ENCODE peak calls at places on chromosome 19, in four cellular contexts. One of them, this sample, is unnamed.

GRCh38 chr19:18349524-18350128 is 9.2 kb downstream of the PGPEP1 start:
- DNase-seq in fibroblast of lung: peak
- DNase-seq in fibroblast of the aortic adventitia: peak
- DNase-seq in astrocyte of the spinal cord: peak
- DNase-seq in this sample: peak

GRCh38 chr19:38733493-38734175 is 10.6 kb downstream of the CAPN12 start:
- DNase-seq in fibroblast of lung: no peak
- DNase-seq in fibroblast of the aortic adventitia: no peak
- DNase-seq in astrocyte of the spinal cord: no peak
- DNase-seq in this sample: no peak

GRCh38 chr19:50261446-50261970 is 58.1 kb downstream of the MYH14 start:
- DNase-seq in fibroblast of lung: no peak
- DNase-seq in fibroblast of the aortic adventitia: no peak
- DNase-seq in astrocyte of the spinal cord: no peak
- DNase-seq in this sample: no peak

GRCh38 chr19:46787331-46788100 is 878 bp downstream of the SLC1A5 start:
- DNase-seq in fibroblast of lung: peak
- DNase-seq in fibroblast of the aortic adventitia: peak
- DNase-seq in astrocyte of the spinal cord: peak
- DNase-seq in this sample: peak

GRCh38 chr19:3479819-3480215 is 508 bp downstream of the SMIM24 start:
- DNase-seq in fibroblast of lung: no peak
- DNase-seq in fibroblast of the aortic adventitia: no peak
- DNase-seq in astrocyte of the spinal cord: no peak
- DNase-seq in this sample: peak

GRCh38 chr19:1591421-1592022 is 1.1 kb downstream of the MBD3 start:
- DNase-seq in fibroblast of lung: no peak
- DNase-seq in fibroblast of the aortic adventitia: no peak
- DNase-seq in astrocyte of the spinal cord: no peak
- DNase-seq in this sample: peak

GRCh38 chr19:16435238-16435911 is 36.4 kb downstream of the EPS15L1 start:
- DNase-seq in fibroblast of lung: peak
- DNase-seq in fibroblast of the aortic adventitia: peak
- DNase-seq in astrocyte of the spinal cord: peak
- DNase-seq in this sample: no peak

GRCh38 chr19:2615782-2616181 is 86.7 kb downstream of the GNG7 start:
- DNase-seq in fibroblast of lung: no peak
- DNase-seq in fibroblast of the aortic adventitia: no peak
- DNase-seq in astrocyte of the spinal cord: no peak
- DNase-seq in this sample: no peak

GRCh38 chr19:51246153-51246552 is 4.7 kb upstream of the SIGLECL1 start:
- DNase-seq in fibroblast of lung: no peak
- DNase-seq in fibroblast of the aortic adventitia: no peak
- DNase-seq in astrocyte of the spinal cord: no peak
- DNase-seq in this sample: no peak

GRCh38 chr19:6516018-6516658 is 14.0 kb upstream of the TUBB4A start:
- DNase-seq in fibroblast of lung: peak
- DNase-seq in fibroblast of the aortic adventitia: peak
- DNase-seq in astrocyte of the spinal cord: peak
- DNase-seq in this sample: peak

GRCh38 chr19:3053218-3053621 is 9.1 kb downstream of the TLE5 start:
- DNase-seq in fibroblast of lung: no peak
- DNase-seq in fibroblast of the aortic adventitia: no peak
- DNase-seq in astrocyte of the spinal cord: no peak
- DNase-seq in this sample: no peak

GRCh38 chr19:2865334-2866221 is 1.6 kb upstream of the ZNF556 start:
- DNase-seq in fibroblast of lung: no peak
- DNase-seq in fibroblast of the aortic adventitia: no peak
- DNase-seq in astrocyte of the spinal cord: no peak
- DNase-seq in this sample: no peak

GRCh38 chr19:18278521-18279265 is 2.7 kb downstream of the JUND start:
- DNase-seq in fibroblast of lung: no peak
- DNase-seq in fibroblast of the aortic adventitia: peak
- DNase-seq in astrocyte of the spinal cord: peak
- DNase-seq in this sample: no peak

GRCh38 chr19:778910-779653 is 18.2 kb upstream of the PTBP1 start:
- DNase-seq in fibroblast of lung: peak
- DNase-seq in fibroblast of the aortic adventitia: peak
- DNase-seq in astrocyte of the spinal cord: peak
- DNase-seq in this sample: peak

GRCh38 chr19:29666634-29667389 is 1.6 kb downstream of the PLEKHF1 start:
- DNase-seq in fibroblast of lung: peak
- DNase-seq in fibroblast of the aortic adventitia: peak
- DNase-seq in astrocyte of the spinal cord: peak
- DNase-seq in this sample: peak

GRCh38 chr19:47729799-47730520 is 15.4 kb upstream of the NOP53 start:
- DNase-seq in fibroblast of lung: no peak
- DNase-seq in fibroblast of the aortic adventitia: no peak
- DNase-seq in astrocyte of the spinal cord: no peak
- DNase-seq in this sample: peak

GRCh38 chr19:48819366-48819816 is 8.6 kb upstream of the BCAT2 start:
- DNase-seq in fibroblast of lung: peak
- DNase-seq in fibroblast of the aortic adventitia: peak
- DNase-seq in astrocyte of the spinal cord: peak
- DNase-seq in this sample: no peak

GRCh38 chr19:7476941-7477494 is 11.8 kb downstream of the PEX11G start:
- DNase-seq in fibroblast of lung: no peak
- DNase-seq in fibroblast of the aortic adventitia: no peak
- DNase-seq in astrocyte of the spinal cord: no peak
- DNase-seq in this sample: no peak

GRCh38 chr19:33299061-33299665 is 3.2 kb downstream of the CEBPA start:
- DNase-seq in fibroblast of lung: no peak
- DNase-seq in fibroblast of the aortic adventitia: no peak
- DNase-seq in astrocyte of the spinal cord: no peak
- DNase-seq in this sample: no peak

GRCh38 chr19:33906578-33907335 is 110.1 kb downstream of the KCTD15 start:
- DNase-seq in fibroblast of lung: peak
- DNase-seq in fibroblast of the aortic adventitia: peak
- DNase-seq in astrocyte of the spinal cord: peak
- DNase-seq in this sample: peak

GRCh38 chr19:42303101-42303464 is 659 bp upstream of the PAFAH1B3 start:
- DNase-seq in fibroblast of lung: no peak
- DNase-seq in fibroblast of the aortic adventitia: no peak
- DNase-seq in astrocyte of the spinal cord: no peak
- DNase-seq in this sample: no peak

GRCh38 chr19:43625918-43626579 is 6.6 kb upstream of the ZNF428 start:
- DNase-seq in fibroblast of lung: peak
- DNase-seq in fibroblast of the aortic adventitia: no peak
- DNase-seq in astrocyte of the spinal cord: no peak
- DNase-seq in this sample: peak

GRCh38 chr19:29809795-29810503 is 1.8 kb upstream of the CCNE1 start:
- DNase-seq in fibroblast of lung: no peak
- DNase-seq in fibroblast of the aortic adventitia: no peak
- DNase-seq in astrocyte of the spinal cord: no peak
- DNase-seq in this sample: no peak

GRCh38 chr19:54023191-54023590 is 31.8 kb downstream of the CACNG6 start:
- DNase-seq in fibroblast of lung: no peak
- DNase-seq in fibroblast of the aortic adventitia: peak
- DNase-seq in astrocyte of the spinal cord: no peak
- DNase-seq in this sample: no peak

GRCh38 chr19:45940515-45940805 is 25.9 kb upstream of the NANOS2 start:
- DNase-seq in fibroblast of lung: no peak
- DNase-seq in fibroblast of the aortic adventitia: no peak
- DNase-seq in astrocyte of the spinal cord: no peak
- DNase-seq in this sample: no peak

GRCh38 chr19:7554990-7555864 is 19.7 kb downstream of the PNPLA6 start:
- DNase-seq in fibroblast of lung: no peak
- DNase-seq in fibroblast of the aortic adventitia: no peak
- DNase-seq in astrocyte of the spinal cord: no peak
- DNase-seq in this sample: peak

GRCh38 chr19:294819-295686 is 3.9 kb upstream of the PLPP2 start:
- DNase-seq in fibroblast of lung: no peak
- DNase-seq in fibroblast of the aortic adventitia: peak
- DNase-seq in astrocyte of the spinal cord: no peak
- DNase-seq in this sample: peak

GRCh38 chr19:14248578-14249011 is 42.6 kb upstream of the ADGRL1 start:
- DNase-seq in fibroblast of lung: peak
- DNase-seq in fibroblast of the aortic adventitia: peak
- DNase-seq in astrocyte of the spinal cord: peak
- DNase-seq in this sample: peak

GRCh38 chr19:17560205-17560595 is 4.8 kb downstream of the COLGALT1 start:
- DNase-seq in fibroblast of lung: peak
- DNase-seq in fibroblast of the aortic adventitia: peak
- DNase-seq in astrocyte of the spinal cord: peak
- DNase-seq in this sample: no peak

This sample was measured in A673.